ENCODE peak calls at places on chromosomes 11 and 22, in four cellular contexts. Y, G, T and F are unnamed samples.

GRCh38 chr11:73875840-73876239 is 806 bp downstream of the COA4 start:
- DNase-seq in Y (no peak), G (no peak), T (no peak), F (peak; percentile 30)

GRCh38 chr22:19730662-19731360 is 7.5 kb downstream of the GP1BB start:
- DNase-seq in G (peak; percentile 90), Y (peak; percentile 63), T (peak; percentile 59), F (peak; percentile 90)

GRCh38 chr22:46969961-46970360 is 207.5 kb downstream of the TBC1D22A start:
- DNase-seq in Y (no peak), T (no peak), G (no peak), F (peak; percentile 32)

GRCh38 chr11:86896486-86896885 is 58.7 kb downstream of the FZD4 start:
- DNase-seq in T (no peak), G (no peak), Y (no peak), F (no peak)

GRCh38 chr11:70140859-70141489 is 62.1 kb upstream of the FADD start:
- DNase-seq in G (no peak), T (no peak), Y (no peak), F (no peak)

GRCh38 chr11:2779499-2779980 is 79.7 kb upstream of the KCNQ1OT1 start:
- DNase-seq in G (no peak), Y (no peak), T (no peak), F (no peak)

GRCh38 chr11:117738246-117738957 is 58.6 kb downstream of the DSCAML1 start:
- DNase-seq in T (no peak), G (no peak), Y (no peak), F (no peak)

GRCh38 chr11:75386912-75387311 is 12.4 kb upstream of the RPS3 start:
- DNase-seq in G (no peak), Y (no peak), T (peak; percentile 41), F (no peak)

GRCh38 chr11:114377612-114378267 is 22.6 kb downstream of the C11orf71 start:
- DNase-seq in T (no peak), Y (no peak), G (no peak), F (no peak)

GRCh38 chr22:25348391-25348790 is 129.0 kb downstream of the CRYBB2 start:
- DNase-seq in T (no peak), Y (no peak), G (no peak), F (no peak)

GRCh38 chr11:5931061-5931460 is 11.0 kb upstream of the OR56A3 start:
- DNase-seq in Y (no peak), G (no peak), T (no peak), F (no peak)